ENCODE peak calls at places on chromosomes 6 and 20, in five cellular contexts. G, V, Y, H and J are unnamed samples.

GRCh38 chr6:20186981-20187380 is 25.3 kb downstream of the MBOAT1 start:
- DNase-seq in G (no peak), H (no peak), Y (no peak), V (no peak), J (no peak)

GRCh38 chr6:157181649-157182048 is 141.7 kb downstream of the TMEM242 start:
- DNase-seq in H (no peak), Y (no peak), G (no peak), V (no peak), J (no peak)

GRCh38 chr6:103715269-103715668 is 1144.5 kb downstream of the HACE1 start:
- DNase-seq in V (no peak), Y (no peak), H (no peak), G (no peak), J (no peak)

GRCh38 chr6:14865609-14866100 is 380.2 kb upstream of the JARID2 start:
- DNase-seq in V (no peak), H (no peak), G (no peak), Y (no peak), J (no peak)

GRCh38 chr6:155628315-155628714 is 172.7 kb upstream of the NOX3 start:
- DNase-seq in Y (no peak), H (no peak), G (no peak), V (no peak), J (no peak)

GRCh38 chr6:16803294-16804006 is 42.2 kb upstream of the ATXN1 start:
- DNase-seq in V (peak), H (no peak), Y (no peak), G (no peak), J (no peak)

GRCh38 chr20:40636486-40636885 is 52.5 kb downstream of the MAFB start:
- DNase-seq in Y (no peak), G (no peak), H (no peak), V (peak), J (peak)

GRCh38 chr6:91860951-91861350 is 1274.1 kb upstream of the MAP3K7 start:
- DNase-seq in G (no peak), H (no peak), Y (no peak), V (no peak), J (no peak)

GRCh38 chr20:51712501-51713212 is 55.5 kb downstream of the ATP9A start:
- DNase-seq in H (no peak), Y (no peak), G (no peak), V (peak), J (no peak)

GRCh38 chr20:40090236-40090635 is 598.8 kb downstream of the MAFB start:
- DNase-seq in Y (no peak), G (no peak), H (no peak), V (no peak), J (no peak)

GRCh38 chr20:22385602-22386299 is 198.6 kb downstream of the FOXA2 start:
- DNase-seq in H (no peak), Y (no peak), V (no peak), G (peak), J (no peak)

GRCh38 chr20:62900052-62900691 is 26.1 kb downstream of the DIDO1 start:
- DNase-seq in H (peak), G (peak), Y (peak), V (peak), J (no peak)

GRCh38 chr20:62899633-62900051 is 26.7 kb downstream of the DIDO1 start:
- DNase-seq in V (no peak), Y (no peak), H (no peak), G (no peak), J (no peak)

GRCh38 chr20:62898970-62899632 is 27.2 kb downstream of the DIDO1 start:
- DNase-seq in V (no peak), G (no peak), Y (no peak), H (no peak), J (no peak)

GRCh38 chr20:62901891-62902290 is 24.4 kb downstream of the DIDO1 start:
- DNase-seq in Y (no peak), H (no peak), G (no peak), V (no peak), J (no peak)

GRCh38 chr20:62900692-62901584 is 25.4 kb downstream of the DIDO1 start:
- DNase-seq in G (peak), H (no peak), V (no peak), Y (no peak), J (no peak)
- TF ChIP-seq CTCF in G (no peak), H (no peak), V (no peak), Y (no peak), J (no peak)

GRCh38 chr20:7379206-7379605 is 561.1 kb downstream of the HAO1 start:
- DNase-seq in Y (no peak), H (no peak), G (no peak), V (no peak), J (no peak)

GRCh38 chr20:7371518-7372158 is 568.6 kb downstream of the HAO1 start:
- DNase-seq in H (no peak), G (no peak), Y (no peak), V (no peak), J (no peak)

GRCh38 chr20:7379621-7380220 is 560.5 kb downstream of the HAO1 start:
- DNase-seq in V (no peak), Y (no peak), G (no peak), H (no peak), J (no peak)

DNA sequence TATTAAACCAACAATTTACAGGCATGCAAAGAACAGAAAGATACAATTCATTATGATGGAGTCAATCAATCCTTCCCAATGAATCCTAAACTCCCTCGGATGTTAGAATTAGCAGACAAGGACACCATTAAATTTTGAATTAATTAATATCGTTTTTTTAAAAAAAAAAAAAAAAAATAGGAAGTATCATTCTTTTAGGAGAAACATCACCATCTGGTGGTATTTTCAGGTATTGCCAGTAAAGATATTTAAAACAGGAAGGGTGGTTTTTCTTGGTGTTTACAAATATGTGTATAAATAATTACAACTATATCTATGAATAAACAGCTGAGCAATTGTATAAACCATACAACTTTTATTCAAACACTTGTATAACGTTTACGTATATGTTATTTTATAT is 564.4 kb downstream of the HAO1 start:
- DNase-seq in H (no peak), G (no peak), V (no peak), Y (no peak), J (no peak)
- TF ChIP-seq CTCF in H (no peak), G (peak), V (peak), Y (peak), J (peak)

DNA sequence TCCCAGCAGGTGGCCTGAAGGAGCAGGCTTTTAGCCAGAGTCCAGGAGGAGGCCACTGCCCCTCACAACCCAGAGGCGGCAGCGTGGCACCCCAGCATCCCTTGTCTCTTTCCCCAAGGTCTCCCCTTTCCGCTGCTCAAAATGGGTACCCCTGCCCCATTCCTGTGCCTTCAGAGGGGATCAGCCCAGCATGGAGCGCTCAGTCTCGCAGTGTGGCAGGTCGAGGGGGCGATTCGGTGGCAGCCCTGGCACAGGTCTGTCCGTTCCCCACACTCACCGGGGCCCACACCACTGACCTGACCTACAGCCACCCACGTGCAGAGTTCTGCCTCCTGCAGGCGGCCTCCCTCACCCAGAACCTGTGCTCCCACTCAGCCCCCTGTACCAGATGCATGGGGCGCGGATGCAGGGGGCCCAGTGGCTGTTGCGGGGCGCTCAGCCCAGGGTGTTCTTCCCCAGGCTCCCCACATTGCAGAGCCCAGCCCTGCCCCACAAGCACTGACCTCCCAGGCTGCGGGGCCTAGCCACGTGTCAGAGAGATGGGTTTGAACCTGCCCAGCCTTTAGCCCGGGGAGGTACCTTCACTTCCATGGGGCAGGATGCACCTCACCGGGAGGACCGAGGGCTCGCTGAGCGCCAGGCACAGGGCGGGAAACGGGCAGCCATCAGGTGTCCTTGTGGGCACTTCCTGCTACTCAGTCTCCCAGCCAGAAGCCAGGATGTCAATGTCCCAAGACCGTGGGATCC is 41.8 kb downstream of the DSTN start:
- DNase-seq in H (no peak), Y (no peak), V (no peak), G (peak), J (peak)
- TF ChIP-seq CTCF in H (no peak), Y (peak), V (peak), G (peak), J (peak)

GRCh38 chr6:111777357-111777756 is 95.9 kb downstream of the FYN start:
- DNase-seq in V (no peak), H (no peak), G (no peak), Y (peak), J (no peak)
- TF ChIP-seq CTCF in V (no peak), H (no peak), G (no peak), Y (no peak), J (no peak)

GRCh38 chr6:88730602-88731001 is 232.8 kb downstream of the RNGTT start:
- DNase-seq in G (no peak), V (no peak), Y (no peak), H (no peak), J (no peak)

GRCh38 chr6:88728756-88729155 is 234.7 kb downstream of the RNGTT start:
- DNase-seq in V (no peak), H (no peak), G (no peak), Y (no peak), J (no peak)

GRCh38 chr6:88722691-88723090 is 240.7 kb downstream of the RNGTT start:
- DNase-seq in Y (no peak), G (no peak), V (no peak), H (no peak), J (no peak)

DNA sequence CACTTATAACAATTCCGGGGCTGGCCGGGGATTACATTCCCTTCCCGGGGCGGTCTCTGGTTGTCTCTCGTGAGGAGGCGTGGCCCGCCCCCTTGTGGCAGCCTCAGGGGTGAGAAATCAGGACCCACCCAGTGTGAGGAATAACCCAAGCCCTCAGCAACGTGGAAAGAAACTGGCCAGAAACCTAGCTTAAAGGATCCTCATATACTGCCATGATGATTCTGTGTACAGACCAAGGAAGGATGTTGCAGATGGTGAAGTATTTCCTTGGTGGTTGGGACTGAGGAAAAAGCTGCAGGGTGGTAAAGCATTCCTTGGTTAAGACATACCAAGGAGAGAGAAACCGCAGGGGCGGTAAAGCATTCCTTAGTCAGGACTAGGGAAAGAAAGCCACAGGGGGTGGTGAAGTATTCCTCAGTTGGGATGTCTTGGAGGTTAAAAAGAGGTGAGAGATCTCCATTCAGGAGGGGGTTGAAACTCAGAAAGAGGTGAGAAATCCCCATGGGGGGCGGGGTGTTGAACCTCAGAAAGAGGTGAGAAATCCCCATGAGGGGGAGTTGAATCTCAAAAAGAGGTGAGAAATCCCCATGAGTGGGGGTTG is 238.2 kb downstream of the RNGTT start:
- DNase-seq in V (no peak), Y (no peak), G (no peak), H (no peak), J (no peak)
- TF ChIP-seq CTCF in V (peak), Y (no peak), G (no peak), H (no peak), J (peak)

DNA sequence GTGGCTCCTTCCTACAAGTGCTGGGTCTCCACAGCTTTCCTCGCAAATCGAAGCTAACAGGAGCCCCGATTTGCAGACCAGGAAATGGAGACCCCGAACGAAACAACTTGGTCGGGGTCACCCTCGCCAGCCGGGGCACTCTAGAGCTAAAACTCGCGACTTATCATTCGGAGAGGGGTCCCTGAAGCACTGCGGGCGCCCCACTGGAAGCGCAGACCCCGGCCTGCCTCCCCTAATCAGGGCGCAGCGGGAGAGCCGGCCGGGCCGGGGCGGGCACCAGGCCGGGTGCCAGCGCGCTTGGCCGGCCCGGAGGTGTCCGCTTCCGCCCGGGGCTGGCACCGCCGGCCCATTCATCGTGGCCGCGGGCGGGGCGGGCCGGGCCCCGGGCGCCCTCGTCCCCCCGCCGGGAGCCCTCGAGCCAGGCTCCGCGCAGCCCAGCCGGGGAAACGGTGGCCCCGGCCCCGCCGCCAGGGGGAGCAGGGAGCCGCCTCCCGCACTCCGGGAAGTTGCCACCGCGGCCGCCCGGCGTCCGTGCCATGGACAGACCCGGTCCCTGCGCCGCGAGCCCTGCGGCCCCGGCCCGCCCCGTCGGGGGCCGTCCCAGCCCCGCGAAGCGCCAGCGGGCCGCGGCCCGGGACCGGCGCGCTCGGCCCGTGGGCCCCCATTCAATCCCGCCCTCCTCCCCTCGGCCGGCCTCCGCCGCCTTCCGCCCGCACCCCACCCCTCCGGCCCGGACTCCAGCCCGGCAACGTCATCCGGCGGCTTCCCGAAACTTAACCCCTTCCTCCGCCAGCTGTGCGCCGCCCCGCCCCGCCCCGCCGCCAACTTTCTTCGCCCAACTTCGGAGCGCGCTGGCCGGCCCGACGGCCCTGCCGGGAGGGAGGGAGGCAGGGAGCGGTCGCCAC is 954 bp downstream of the RRBP1 start:
- DNase-seq in H (peak), G (peak), V (peak), Y (peak), J (peak)
- TF ChIP-seq CTCF in H (peak), G (peak), V (peak), Y (peak), J (peak)

GRCh38 chr20:60037120-60037499 is 78.9 kb downstream of the CDH26 start:
- DNase-seq in Y (no peak), V (no peak), G (no peak), H (no peak), J (peak)
- TF ChIP-seq CTCF in Y (no peak), V (peak), G (no peak), H (no peak), J (peak)

GRCh38 chr6:129981598-129981997 is 36.8 kb upstream of the L3MBTL3 start:
- DNase-seq in H (no peak), G (no peak), V (no peak), Y (no peak), J (no peak)
- TF ChIP-seq CTCF in H (no peak), G (no peak), V (no peak), Y (no peak), J (peak)

GRCh38 chr6:107869871-107870270 is 45.8 kb upstream of the SCML4 start:
- DNase-seq in H (no peak), Y (no peak), V (no peak), G (no peak), J (no peak)
- TF ChIP-seq CTCF in H (no peak), Y (no peak), V (peak), G (no peak), J (no peak)